ENCODE peak calls at places on chromosomes 11 and 22, in six cellular contexts. Y is gastrocnemius medialis; S is mammary epithelial cell; G is left ventricle myocardium inferior; J is cardiac muscle cell; T is CD8-positive, alpha-beta memory T cell. D is an unnamed sample. For H3K36me3 and H3K4me1, the result is how much of the 10 kb centered on the place peaks cover.

GRCh38 chr22:47376901-47377520 is 614.6 kb downstream of the TBC1D22A start:
- DNase-seq in S (no peak), J (no peak), Y (no peak), G (no peak), T (no peak), D (no peak)

GRCh38 chr11:132683602-132684001 is 848.7 kb downstream of the OPCML start:
- DNase-seq in G (no peak), Y (no peak), S (no peak), J (no peak), T (no peak), D (no peak)

GRCh38 chr11:103359221-103359620 is 250.0 kb downstream of the DYNC2H1 start:
- DNase-seq in J (no peak), Y (no peak), G (no peak), S (no peak), T (no peak), D (no peak)

GRCh38 chr22:20212754-20213699 is 55.1 kb downstream of the RTN4R start:
- DNase-seq in G (no peak), Y (no peak), S (no peak), J (no peak), T (no peak), D (no peak)

GRCh38 chr22:47994899-47995573 is 1232.6 kb downstream of the TBC1D22A start:
- DNase-seq in Y (no peak), S (no peak), J (no peak), G (no peak), T (no peak), D (no peak)

GRCh38 chr11:49995559-49995958 is 13.2 kb upstream of the OR4C12 start:
- DNase-seq in T (no peak), S (peak), G (no peak), Y (no peak), J (peak), D (no peak)

GRCh38 chr11:60993611-60994010 is 22.1 kb downstream of the CD6 start:
- DNase-seq in S (no peak), G (no peak), J (no peak), T (no peak), Y (no peak), D (no peak)

GRCh38 chr11:94883878-94884277 is 89.5 kb downstream of the CWC15 start:
- DNase-seq in T (no peak), Y (no peak), S (no peak), J (no peak), G (no peak), D (no peak)

GRCh38 chr11:95699631-95700470 is 89.7 kb downstream of the FAM76B start:
- DNase-seq in G (no peak), J (peak), T (peak), Y (no peak), S (peak), D (no peak)

GRCh38 chr11:128181090-128181485 is 406.3 kb downstream of the ETS1 start:
- DNase-seq in T (no peak), S (no peak), Y (no peak), G (no peak), J (peak), D (no peak)

GRCh38 chr11:128964463-128964930 is 21.8 kb upstream of the TP53AIP1 start:
- DNase-seq in T (no peak), J (no peak), S (no peak), G (no peak), Y (no peak), D (no peak)

GRCh38 chr11:61065955-61066638 is 36.2 kb upstream of the CD5 start:
- DNase-seq in S (no peak), T (no peak), J (no peak), Y (no peak), G (no peak), D (no peak)

GRCh38 chr22:47794851-47795250 is 1032.4 kb downstream of the TBC1D22A start:
- DNase-seq in S (no peak), Y (no peak), J (no peak), T (no peak), G (no peak), D (no peak)

GRCh38 chr11:18705651-18706281 is 7.2 kb downstream of the TMEM86A start:
- DNase-seq in S (no peak), G (peak), T (peak), J (peak), Y (no peak), D (peak)

GRCh38 chr11:19345848-19346681 is 105.3 kb upstream of the E2F8 start:
- DNase-seq in T (no peak), J (peak), G (peak), S (no peak), Y (no peak), D (no peak)

GRCh38 chr11:73236879-73237278 is 18.8 kb downstream of the P2RY2 start:
- DNase-seq in J (peak), T (no peak), Y (peak), G (peak), S (peak), D (peak)

GRCh38 chr11:108886608-108887007 is 221.7 kb downstream of the DDX10 start:
- DNase-seq in Y (no peak), G (no peak), T (no peak), J (no peak), S (no peak), D (no peak)

GRCh38 chr22:42754658-42755057 is 34.0 kb upstream of the A4GALT start:
- DNase-seq in T (no peak), G (no peak), Y (no peak), J (peak), S (peak), D (no peak)

GRCh38 chr22:36731916-36732315 is 28.4 kb upstream of the CACNG2 start:
- DNase-seq in Y (no peak), T (no peak), G (no peak), J (no peak), S (no peak), D (no peak)

GRCh38 chr11:15912825-15913224 is 443.5 kb downstream of the SOX6 start:
- DNase-seq in J (no peak), G (no peak), S (no peak), Y (no peak), T (no peak), D (no peak)

GRCh38 chr22:19802001-19802880 is 41.7 kb downstream of the TBX1 start:
- DNase-seq in Y (no peak), S (no peak), J (no peak), G (peak), T (no peak), D (no peak)

GRCh38 chr11:66868726-66869291 is 11.9 kb downstream of the LRFN4 start:
- DNase-seq in G (no peak), S (peak), T (peak), J (no peak), Y (no peak), D (peak)

GRCh38 chr11:11992257-11992690 is 16.2 kb downstream of the DKK3 start:
- DNase-seq in J (no peak), G (no peak), T (no peak), Y (no peak), S (peak), D (no peak)

GRCh38 chr11:69417211-69418085 is 64.0 kb upstream of the LINC01488 start:
- DNase-seq in G (no peak), S (no peak), Y (no peak), J (no peak), T (no peak), D (no peak)

GRCh38 chr11:10365045-10365444 is 60.2 kb downstream of the ADM start:
- DNase-seq in G (no peak), Y (no peak), S (no peak), J (no peak), T (no peak), D (no peak)

GRCh38 chr22:50528682-50529415 is 963 bp downstream of the TYMP start:
- DNase-seq in J (no peak), S (no peak), T (no peak), Y (no peak), G (no peak), D (peak)

GRCh38 chr11:113894421-113894996 is 10.1 kb upstream of the HTR3B start:
- DNase-seq in J (peak), Y (no peak), S (no peak), G (no peak), T (no peak), D (no peak)

GRCh38 chr11:16169946-16170345 is 186.4 kb downstream of the SOX6 start:
- DNase-seq in G (no peak), J (no peak), Y (no peak), T (no peak), S (no peak), D (no peak)

GRCh38 chr22:40791241-40791640 is 27.9 kb downstream of the SLC25A17 start:
- DNase-seq in T (no peak), G (no peak), S (no peak), J (peak), Y (no peak), D (no peak)
- H3K36me3 ChIP-seq in T (under half), G (half or more), S (under half), J (under half), Y (under half), D (under half)

GRCh38 chr22:23218053-23218866 is 38.0 kb downstream of the BCR start:
- DNase-seq in Y (no peak), S (no peak), T (no peak), J (no peak), G (peak), D (no peak)
- H3K4me1 ChIP-seq in Y (under half), S (under half), T (half or more), J (under half), G (half or more), D (under half)

GRCh38 chr11:33733978-33734377 is 2.2 kb downstream of the CD59 start:
- DNase-seq in T (no peak), J (no peak), Y (no peak), S (peak), G (no peak), D (no peak)

GRCh38 chr11:33734441-33735165 is 1.6 kb downstream of the CD59 start:
- DNase-seq in T (no peak), S (peak), Y (no peak), G (no peak), J (peak), D (no peak)

GRCh38 chr11:33735166-33735425 is 1.1 kb downstream of the CD59 start:
- DNase-seq in Y (no peak), S (no peak), J (no peak), G (no peak), T (no peak), D (no peak)

GRCh38 chr11:33732176-33732575 is 4.0 kb downstream of the CD59 start:
- DNase-seq in J (no peak), S (no peak), T (no peak), G (no peak), Y (no peak), D (peak)

GRCh38 chr11:33730716-33731115 is 5.5 kb downstream of the CD59 start:
- DNase-seq in T (no peak), G (no peak), S (no peak), J (no peak), Y (no peak), D (no peak)
- H3K4me3 ChIP-seq in T (no peak), G (peak), S (no peak), J (no peak), Y (peak), D (no peak)

GRCh38 chr11:68052137-68052873 is 13.5 kb downstream of the TCIRG1 start:
- DNase-seq in J (no peak), G (no peak), T (no peak), Y (no peak), S (no peak), D (no peak)
- H3K36me3 ChIP-seq in J (under half), G (under half), T (under half), Y (under half), S (under half), D (under half)

GRCh38 chr11:57804466-57804865 is 42.9 kb downstream of the CTNND1 start:
- DNase-seq in S (no peak), T (no peak), G (no peak), Y (no peak), J (no peak), D (no peak)

GRCh38 chr11:57798905-57799559 is 37.4 kb downstream of the CTNND1 start:
- DNase-seq in G (no peak), S (peak), J (peak), Y (no peak), T (no peak), D (peak)

GRCh38 chr11:57802411-57802810 is 40.8 kb downstream of the CTNND1 start:
- DNase-seq in J (no peak), G (no peak), S (no peak), Y (no peak), T (no peak), D (no peak)

GRCh38 chr11:57801185-57801490 is 39.5 kb downstream of the CTNND1 start:
- DNase-seq in Y (no peak), T (no peak), J (no peak), S (no peak), G (no peak), D (no peak)

DNA sequence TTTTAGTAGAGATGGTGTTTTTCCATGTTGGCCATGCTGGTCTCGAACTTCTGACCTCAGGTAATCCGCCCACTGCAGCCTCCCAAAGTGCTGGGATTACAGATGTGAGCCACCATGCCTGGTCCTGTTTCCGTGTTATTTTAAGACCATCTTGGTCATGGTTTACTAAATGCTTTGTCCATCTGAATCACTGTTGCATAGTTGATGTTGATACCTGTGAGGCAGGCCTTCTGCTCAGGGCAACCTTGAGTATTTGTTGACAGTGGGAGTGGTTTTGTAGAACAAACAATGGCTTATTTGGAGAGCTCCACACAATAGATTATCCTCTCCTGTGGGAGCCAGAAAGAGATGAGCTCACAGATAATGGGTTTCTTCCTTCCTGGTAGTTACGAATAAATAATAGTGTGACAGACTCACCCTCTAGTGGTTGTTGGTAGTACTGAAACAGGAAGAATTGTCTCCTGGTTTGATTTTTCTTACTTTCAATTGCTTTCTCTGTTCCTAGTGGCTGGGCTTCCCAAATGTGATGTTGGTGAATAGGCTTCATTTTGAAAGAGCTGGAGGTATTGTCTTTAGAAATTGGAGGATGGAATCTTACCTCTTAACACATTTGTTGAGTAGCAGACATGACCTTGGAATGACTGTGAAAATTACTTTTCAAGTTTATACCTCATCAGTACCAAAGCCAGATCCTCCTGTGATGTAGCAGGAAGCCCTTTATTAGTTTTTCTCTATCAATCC is 39.0 kb downstream of the CTNND1 start:
- DNase-seq in Y (no peak), T (peak), G (no peak), J (peak), S (peak), D (no peak)
- H3K4me1 ChIP-seq in Y (under half), T (under half), G (half or more), J (under half), S (under half), D (under half)

GRCh38 chr11:123362941-123363340 is 67.1 kb upstream of the GRAMD1B start:
- DNase-seq in Y (no peak), G (no peak), T (no peak), J (no peak), S (no peak), D (no peak)
- H3K4me3 ChIP-seq in Y (no peak), G (peak), T (no peak), J (no peak), S (no peak), D (no peak)

GRCh38 chr11:80702264-80702663 is 1261.4 kb upstream of the TENM4 start:
- DNase-seq in S (peak), T (no peak), J (peak), G (no peak), Y (no peak), D (no peak)
- H3K36me3 ChIP-seq in S (under half), T (under half), J (under half), G (under half), Y (under half), D (under half)

D was measured in mucosa of descending colon.